ENCODE peak calls at places on chromosomes 13 and 19, in six cellular contexts. U is effector memory CD4-positive, alpha-beta T cell; R is cardiac muscle cell; M is breast epithelium; Y is fibroblast of lung; B is colonic mucosa. N is an unnamed sample.

GRCh38 chr19:8487137-8487851 is 15.1 kb downstream of the PRAM1 start:
- DNase-seq in U (peak; percentile 45), R (no peak), M (no peak), Y (no peak), B (no peak), N (no peak)

GRCh38 chr19:10442698-10443097 is 22.4 kb downstream of the PDE4A start:
- DNase-seq in U (no peak), R (no peak), M (no peak), Y (no peak), B (no peak), N (no peak)

GRCh38 chr13:37492741-37493514 is 105.6 kb downstream of the POSTN start:
- DNase-seq in U (no peak), R (peak; percentile 63), M (no peak), Y (peak; percentile 40), B (no peak), N (no peak)

GRCh38 chr19:7815325-7815724 is 14.7 kb upstream of the EVI5L start:
- DNase-seq in U (no peak), R (no peak), M (no peak), Y (no peak), B (no peak), N (no peak)

GRCh38 chr13:92954746-92955145 is 271.9 kb upstream of the GPC6 start:
- DNase-seq in U (no peak), R (no peak), M (no peak), Y (no peak), B (no peak), N (no peak)

GRCh38 chr13:96994030-96994848 is at the start of gene OXGR1:
- DNase-seq in U (no peak), R (no peak), M (no peak), Y (no peak), B (peak; percentile 30), N (no peak)

GRCh38 chr19:50607874-50608785 is 31.6 kb downstream of the SYT3 start:
- DNase-seq in U (peak; percentile 29), R (peak; percentile 92), M (no peak), Y (peak; percentile 42), B (peak; percentile 49), N (no peak)

GRCh38 chr13:112464720-112465119 is 88.6 kb downstream of the SPACA7 start:
- DNase-seq in U (no peak), R (no peak), M (no peak), Y (no peak), B (no peak), N (no peak)

GRCh38 chr13:112158961-112159360 is 92.0 kb downstream of the SOX1 start:
- DNase-seq in U (no peak), R (no peak), M (peak; percentile 7), Y (no peak), B (no peak), N (no peak)

GRCh38 chr19:18157465-18158063 is 4.6 kb downstream of the PIK3R2 start:
- DNase-seq in U (no peak), R (no peak), M (no peak), Y (no peak), B (no peak), N (no peak)

GRCh38 chr19:13865578-13866462 is 11.1 kb upstream of the NANOS3 start:
- DNase-seq in U (no peak), R (peak; percentile 10), M (no peak), Y (no peak), B (peak; percentile 39), N (no peak)
- H3K27ac ChIP-seq in U (no peak overlapping the region), R (no peak overlapping the region), M (peak overlapping the region; percentile 80), Y (no peak overlapping the region), B (no peak overlapping the region), N (peak overlapping the region; percentile 69)

DNA sequence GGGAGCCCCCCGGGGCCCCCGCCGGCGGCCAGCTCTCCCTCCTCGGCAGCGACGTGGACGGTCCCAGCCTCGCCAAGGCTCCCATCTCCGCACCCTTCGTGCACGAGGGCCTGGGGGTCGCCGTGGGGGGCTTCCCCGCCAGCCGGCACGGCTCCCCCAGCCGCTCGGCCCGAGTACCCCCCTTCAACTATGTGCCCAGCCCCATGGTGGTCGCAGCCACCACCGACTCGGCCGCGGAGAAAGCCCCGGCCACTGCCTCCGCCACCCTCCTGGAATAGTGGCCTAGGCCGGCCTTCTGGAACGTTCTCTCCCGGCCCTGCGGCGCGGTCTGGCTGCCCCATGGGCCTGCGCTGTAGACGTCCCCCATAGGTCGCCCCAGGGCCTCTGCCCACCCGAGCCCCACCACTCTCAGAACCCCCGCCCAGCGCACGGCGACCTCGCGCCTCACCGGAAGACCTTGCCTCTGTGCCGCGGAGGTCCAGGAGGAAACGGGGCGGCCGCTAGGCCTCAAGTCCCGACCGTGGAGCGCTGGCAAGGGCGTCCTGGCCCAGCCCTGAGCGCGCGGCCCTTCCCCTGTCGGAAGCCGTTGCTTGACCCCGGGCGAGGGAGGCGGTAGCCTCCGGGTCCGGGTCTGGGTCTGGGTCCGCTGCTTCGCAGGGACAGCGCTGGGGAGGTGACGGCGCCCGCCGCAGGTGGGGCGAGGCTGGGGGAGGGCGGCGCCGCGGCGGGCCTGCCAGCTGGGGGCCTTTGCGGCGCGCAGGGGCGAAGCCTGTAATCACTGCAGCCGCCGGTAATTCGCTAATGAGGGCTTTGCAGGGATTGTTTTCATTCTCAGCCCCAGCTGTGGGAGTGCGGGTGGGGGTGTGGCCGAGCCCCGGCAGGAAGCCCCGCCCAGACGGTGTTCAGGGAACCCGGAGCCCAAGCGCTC is 8.8 kb downstream of the C19orf25 start:
- DNase-seq in U (peak; percentile 55), R (no peak), M (no peak), Y (no peak), B (peak; percentile 65), N (no peak)
- H3K4me1 ChIP-seq in U (peaks cover 59% of the 10 kb centered on the region), R (peaks cover 12% of the 10 kb centered on the region), M (peaks cover 38% of the 10 kb centered on the region), Y (peaks cover 3% of the 10 kb centered on the region), B (peaks cover 37% of the 10 kb centered on the region), N (peaks cover 96% of the 10 kb centered on the region)

GRCh38 chr19:12117203-12117970 is 22.8 kb downstream of the ZNF20 start:
- DNase-seq in U (no peak), R (no peak), M (no peak), Y (no peak), B (no peak), N (no peak)

GRCh38 chr19:12111176-12111575 is 29.0 kb downstream of the ZNF20 start:
- DNase-seq in U (no peak), R (no peak), M (no peak), Y (no peak), B (no peak), N (no peak)

GRCh38 chr19:12112238-12112637 is 27.9 kb downstream of the ZNF20 start:
- DNase-seq in U (no peak), R (no peak), M (no peak), Y (no peak), B (no peak), N (no peak)

GRCh38 chr19:12112701-12113100 is 27.4 kb downstream of the ZNF20 start:
- DNase-seq in U (no peak), R (no peak), M (no peak), Y (no peak), B (no peak), N (no peak)

DNA sequence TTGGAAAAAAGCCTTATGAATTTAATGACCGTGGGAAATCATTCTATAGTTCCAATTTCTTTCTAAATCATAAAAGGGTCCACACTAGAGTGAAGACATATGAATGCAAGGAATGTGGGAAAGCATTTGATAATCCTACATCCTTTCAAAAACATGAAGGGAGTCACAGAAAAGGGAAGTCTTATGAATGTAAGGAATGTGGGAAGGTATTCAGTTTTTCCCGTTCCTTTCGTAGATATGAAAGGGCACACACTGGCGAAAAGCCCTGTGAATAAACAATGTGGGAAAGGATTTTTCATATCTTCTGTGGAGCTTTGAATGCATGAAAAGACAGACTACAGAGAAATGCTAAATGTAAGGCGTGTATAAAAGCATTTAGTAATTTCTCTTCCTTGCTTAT is 27.0 kb downstream of the ZNF20 start:
- DNase-seq in U (no peak), R (no peak), M (no peak), Y (no peak), B (no peak), N (no peak)
- H3K9me3 ChIP-seq in U (no peaks in the 10 kb centered on the region), R (peaks cover 8% of the 10 kb centered on the region), M (peaks cover 21% of the 10 kb centered on the region), Y (no peaks in the 10 kb centered on the region), B (no peaks in the 10 kb centered on the region), N (no peaks in the 10 kb centered on the region)

DNA sequence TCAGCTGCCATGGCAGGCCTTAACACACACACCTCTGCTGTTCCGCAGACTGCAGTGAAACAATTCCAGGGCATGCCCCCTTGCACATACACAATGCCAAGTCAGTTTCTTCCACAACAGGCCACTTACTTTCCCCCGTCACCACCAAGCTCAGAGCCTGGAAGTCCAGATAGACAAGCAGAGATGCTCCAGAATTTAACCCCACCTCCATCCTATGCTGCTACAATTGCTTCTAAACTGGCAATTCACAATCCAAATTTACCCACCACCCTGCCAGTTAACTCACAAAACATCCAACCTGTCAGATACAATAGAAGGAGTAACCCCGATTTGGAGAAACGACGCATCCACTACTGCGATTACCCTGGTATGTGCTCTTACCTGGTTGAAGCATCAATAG is 3.6 kb downstream of the KLF5 start:
- DNase-seq in U (no peak), R (no peak), M (no peak), Y (no peak), B (no peak), N (no peak)
- H3K27ac ChIP-seq in U (no peak overlapping the region), R (no peak overlapping the region), M (peak overlapping the region; percentile 48), Y (no peak overlapping the region), B (peak overlapping the region; percentile 72), N (peak overlapping the region; percentile 41)

DNA sequence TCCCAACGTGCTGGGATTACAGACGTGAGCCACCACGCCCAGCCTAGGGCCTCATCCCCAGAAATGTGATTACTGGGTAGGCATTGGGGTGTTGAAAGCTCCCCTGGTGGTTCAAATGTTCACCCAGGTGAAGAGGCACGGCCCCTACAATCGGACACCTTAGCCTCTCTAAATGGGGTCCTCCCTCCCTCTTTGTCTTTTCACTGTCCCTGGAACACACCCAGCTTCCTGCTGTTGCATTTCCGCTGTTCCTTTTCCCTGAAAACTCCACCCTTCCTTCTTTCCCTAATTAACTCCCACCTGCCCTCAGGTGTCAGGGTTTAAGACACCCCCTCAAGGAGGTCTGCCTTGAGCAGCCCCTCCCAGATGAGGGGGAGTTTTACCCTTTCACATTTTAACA is 3.6 kb upstream of the PRODH2 start:
- DNase-seq in U (no peak), R (no peak), M (no peak), Y (no peak), B (no peak), N (no peak)
- H3K4me1 ChIP-seq in U (no peaks in the 10 kb centered on the region), R (no peaks in the 10 kb centered on the region), M (no peaks in the 10 kb centered on the region), Y (no peaks in the 10 kb centered on the region), B (no peaks in the 10 kb centered on the region), N (no peaks in the 10 kb centered on the region)

GRCh38 chr19:34559045-34559444 is 77.5 kb downstream of the WTIP start:
- DNase-seq in U (no peak), R (no peak), M (no peak), Y (no peak), B (no peak), N (no peak)

GRCh38 chr19:34556500-34556899 is 74.9 kb downstream of the WTIP start:
- DNase-seq in U (no peak), R (peak; percentile 50), M (no peak), Y (no peak), B (no peak), N (peak; percentile 12)

GRCh38 chr19:34555447-34555846 is 73.9 kb downstream of the WTIP start:
- DNase-seq in U (no peak), R (peak; percentile 3), M (no peak), Y (peak; percentile 1), B (no peak), N (no peak)

DNA sequence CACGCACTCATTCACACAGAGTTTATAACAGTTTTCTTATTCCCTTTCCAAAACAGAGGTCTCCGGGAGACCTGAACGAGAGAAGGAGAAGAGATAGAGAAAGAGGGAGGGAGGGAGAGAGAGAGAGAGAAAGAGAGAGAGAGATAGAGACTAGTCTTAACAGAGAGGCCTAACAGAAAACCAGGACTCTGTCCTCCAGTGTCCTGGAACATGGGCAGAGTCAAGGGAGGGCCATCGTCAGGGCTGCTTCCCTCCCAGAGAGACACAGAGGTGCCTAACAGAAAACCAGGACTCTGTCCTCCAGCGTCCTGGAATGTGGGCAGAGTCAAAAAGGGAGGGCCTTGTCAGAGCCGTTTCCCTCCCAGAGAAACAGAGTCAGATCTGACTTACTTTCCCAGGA is 78.7 kb downstream of the WTIP start:
- DNase-seq in U (no peak), R (no peak), M (no peak), Y (no peak), B (no peak), N (no peak)
- H3K9me3 ChIP-seq in U (no peaks in the 10 kb centered on the region), R (no peaks in the 10 kb centered on the region), M (no peaks in the 10 kb centered on the region), Y (no peaks in the 10 kb centered on the region), B (no peaks in the 10 kb centered on the region), N (no peaks in the 10 kb centered on the region)